ENCODE peak calls at places on chromosomes 12 and 14, in six cellular contexts. T is WTC11, Q is upper lobe of right lung, E is breast epithelium, R is glutamatergic neuron, X is A549. C is an unnamed sample.

GRCh38 chr14:81268016-81268416 is 47.3 kb upstream of the GTF2A1 start:
- DNase-seq in T (no peak), Q (no peak), E (no peak), R (no peak), X (peak; percentile 33), C (no peak)

GRCh38 chr12:64696065-64696741 is 63.0 kb downstream of the GNS start:
- DNase-seq in T (no peak), Q (no peak), E (no peak), R (no peak), X (peak; percentile 42), C (no peak)

GRCh38 chr12:59649203-59649602 is 53.4 kb downstream of the SLC16A7 start:
- DNase-seq in T (no peak), Q (no peak), E (no peak), R (no peak), X (no peak), C (no peak)

GRCh38 chr12:116885496-116885895 is 4.3 kb upstream of the HRK start:
- DNase-seq in T (no peak), Q (no peak), E (no peak), R (no peak), X (no peak), C (no peak)

GRCh38 chr12:75666980-75667359 is 155.6 kb upstream of the KRR1 start:
- DNase-seq in T (no peak), Q (no peak), E (no peak), R (no peak), X (no peak), C (no peak)

GRCh38 chr14:52590318-52590717 is 37.7 kb downstream of the GPR137C start:
- DNase-seq in T (no peak), Q (no peak), E (no peak), R (no peak), X (no peak), C (no peak)

GRCh38 chr14:21258194-21258888 is 10.9 kb downstream of the HNRNPC start:
- DNase-seq in T (no peak), Q (peak; percentile 68), E (no peak), R (no peak), X (no peak), C (no peak)

GRCh38 chr14:93046696-93047050 is 69.1 kb downstream of the ITPK1 start:
- DNase-seq in T (no peak), Q (no peak), E (no peak), R (no peak), X (no peak), C (no peak)

GRCh38 chr14:63933110-63933509 is 80.3 kb downstream of the SYNE2 start:
- DNase-seq in T (no peak), Q (no peak), E (no peak), R (no peak), X (no peak), C (no peak)

GRCh38 chr12:110765144-110765543 is 22.5 kb upstream of the PPP1CC start:
- DNase-seq in T (no peak), Q (no peak), E (no peak), R (no peak), X (no peak), C (no peak)

GRCh38 chr12:30578426-30578825 is 117.2 kb downstream of the IPO8 start:
- DNase-seq in T (no peak), Q (no peak), E (no peak), R (no peak), X (no peak), C (no peak)

GRCh38 chr14:54251356-54251755 is 145.5 kb upstream of the CDKN3 start:
- DNase-seq in T (no peak), Q (no peak), E (no peak), R (no peak), X (no peak), C (no peak)

GRCh38 chr12:71478277-71478676 is 38.7 kb downstream of the LGR5 start:
- DNase-seq in T (no peak), Q (no peak), E (no peak), R (no peak), X (no peak), C (no peak)

GRCh38 chr14:102479777-102480176 is 29.8 kb downstream of the ANKRD9 start:
- DNase-seq in T (no peak), Q (peak; percentile 83), E (no peak), R (no peak), X (no peak), C (no peak)

GRCh38 chr14:78598046-78598652 is 428.0 kb downstream of the NRXN3 start:
- DNase-seq in T (peak; percentile 74), Q (no peak), E (no peak), R (peak; percentile 67), X (peak; percentile 68), C (peak; percentile 50)

GRCh38 chr12:131510431-131510830 is 200.5 kb upstream of the SFSWAP start:
- DNase-seq in T (no peak), Q (no peak), E (no peak), R (no peak), X (no peak), C (no peak)

DNA sequence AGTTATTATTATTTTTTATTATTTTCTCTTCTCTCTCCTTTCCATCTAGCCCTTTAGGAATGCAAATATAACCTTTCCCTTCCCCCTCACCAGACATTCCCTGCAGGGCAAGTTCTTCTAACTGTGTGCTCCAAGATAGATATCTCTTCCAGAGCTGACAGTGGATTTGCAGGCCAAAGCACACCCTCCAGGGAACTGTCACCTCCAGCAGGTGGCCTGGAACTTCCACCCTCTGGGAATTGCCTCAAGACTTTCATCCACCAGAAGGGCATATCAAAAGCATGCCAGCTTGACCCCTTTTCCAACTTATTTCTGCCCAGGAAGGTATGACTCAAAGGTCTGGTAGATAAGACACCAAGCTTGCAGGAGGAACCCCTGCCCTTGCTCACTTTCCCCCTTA is 13.6 kb upstream of the KCNA5 start:
- DNase-seq in T (no peak), Q (no peak), E (no peak), R (no peak), X (no peak), C (no peak)
- TF ChIP-seq CTCF in T (no peak), Q (no peak), E (no peak), R (no peak), X (no peak), C (no peak)

DNA sequence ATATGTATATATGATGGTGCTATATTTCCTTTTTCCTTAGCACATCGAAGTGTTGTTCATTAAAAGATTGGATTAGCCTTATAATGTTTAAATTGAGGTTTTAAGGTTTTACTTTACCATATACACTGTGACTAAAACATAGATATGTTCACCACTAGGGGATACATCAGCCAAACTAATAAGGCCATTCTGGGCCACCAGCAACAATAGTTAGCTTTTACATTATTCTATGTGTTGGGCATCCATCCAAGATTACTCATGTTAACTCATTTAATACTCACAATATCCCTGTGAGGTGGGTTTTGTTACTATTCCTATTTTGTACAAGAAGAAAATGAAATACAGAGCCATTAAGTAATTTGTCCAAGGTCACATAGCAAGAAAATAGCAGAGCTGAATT is 202.6 kb upstream of the AVPR1A start:
- DNase-seq in T (no peak), Q (no peak), E (no peak), R (no peak), X (no peak), C (no peak)
- TF ChIP-seq CTCF in T (no peak), Q (no peak), E (no peak), R (no peak), X (no peak), C (peak; percentile 25)

GRCh38 chr12:3005736-3006135 is 46.5 kb downstream of the TEAD4 start:
- DNase-seq in T (no peak), Q (no peak), E (no peak), R (no peak), X (no peak), C (no peak)

GRCh38 chr12:3000548-3001275 is 41.5 kb downstream of the TEAD4 start:
- DNase-seq in T (no peak), Q (no peak), E (no peak), R (peak; percentile 43), X (peak; percentile 28), C (no peak)

GRCh38 chr12:3002636-3003035 is 43.4 kb downstream of the TEAD4 start:
- DNase-seq in T (no peak), Q (no peak), E (no peak), R (no peak), X (no peak), C (no peak)

GRCh38 chr12:3003593-3003992 is 44.4 kb downstream of the TEAD4 start:
- DNase-seq in T (peak; percentile 39), Q (no peak), E (no peak), R (peak; percentile 76), X (no peak), C (no peak)

GRCh38 chr12:3004655-3005565 is 45.7 kb downstream of the TEAD4 start:
- DNase-seq in T (no peak), Q (no peak), E (no peak), R (peak; percentile 66), X (peak; percentile 55), C (no peak)
- TF ChIP-seq CTCF in T (no peak), Q (peak; percentile 27), E (no peak), R (peak; percentile 55), X (no peak), C (peak; percentile 30)

DNA sequence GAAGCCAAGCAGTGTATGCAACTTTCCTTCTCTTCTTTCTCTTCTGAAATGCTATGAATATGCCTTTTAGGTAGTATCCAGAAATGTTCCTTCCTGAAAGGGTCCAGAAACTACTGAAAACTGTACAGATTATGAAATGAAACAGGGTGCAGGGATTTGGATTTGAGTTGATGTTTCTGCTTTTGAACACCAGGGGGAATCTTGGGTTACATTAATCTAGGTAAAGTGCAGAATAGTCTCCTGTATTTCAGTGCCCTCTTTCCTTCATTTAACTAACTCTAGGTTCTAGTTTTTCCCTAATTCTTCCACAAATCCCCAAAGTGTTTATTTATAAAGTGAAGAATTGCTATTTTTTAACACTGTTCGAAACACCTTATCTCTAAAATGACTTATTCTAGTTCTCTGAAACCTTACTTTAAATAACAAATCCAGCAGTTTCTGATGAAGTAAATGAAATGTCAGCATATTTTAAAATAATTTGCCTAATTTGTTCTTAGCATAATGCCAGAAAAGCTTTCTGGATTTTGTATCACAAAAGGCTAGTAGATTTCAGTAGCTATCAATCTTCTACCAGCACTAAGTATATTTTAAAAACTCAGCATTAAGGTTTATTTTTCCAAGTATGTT is 111.9 kb downstream of the LRRK2 start:
- DNase-seq in T (no peak), Q (no peak), E (no peak), R (no peak), X (peak; percentile 57), C (no peak)
- TF ChIP-seq CTCF in T (peak; percentile 46), Q (peak; percentile 33), E (peak; percentile 29), R (peak; percentile 81), X (peak; percentile 48), C (peak; percentile 68)

GRCh38 chr12:52669426-52669825 is 10.8 kb downstream of the KRT1 start:
- DNase-seq in T (no peak), Q (no peak), E (no peak), R (no peak), X (no peak), C (no peak)

GRCh38 chr12:52667931-52668330 is 12.3 kb downstream of the KRT1 start:
- DNase-seq in T (no peak), Q (no peak), E (no peak), R (no peak), X (no peak), C (no peak)

GRCh38 chr12:52670506-52670905 is 9.7 kb downstream of the KRT1 start:
- DNase-seq in T (no peak), Q (no peak), E (no peak), R (no peak), X (no peak), C (no peak)

GRCh38 chr12:52670961-52671360 is 9.2 kb downstream of the KRT1 start:
- DNase-seq in T (no peak), Q (no peak), E (no peak), R (no peak), X (no peak), C (no peak)

DNA sequence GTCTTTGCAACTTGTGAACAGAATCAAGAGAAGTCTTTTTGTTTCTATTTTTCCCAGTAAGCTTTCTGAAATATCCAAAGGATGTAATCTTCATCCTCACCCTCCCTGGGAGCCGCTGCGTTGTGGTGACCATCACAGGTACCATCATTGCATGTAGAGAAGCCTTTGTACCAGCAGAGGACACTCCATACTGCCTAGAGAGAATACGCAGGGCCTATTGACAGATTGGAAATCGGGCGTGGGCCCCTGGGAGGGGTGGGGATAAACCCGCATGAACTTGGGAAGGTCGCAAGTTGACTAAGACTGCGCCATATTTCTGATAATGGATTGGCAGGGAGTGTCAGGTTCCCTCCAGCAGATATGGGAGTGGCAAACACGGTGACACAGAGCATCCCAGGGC is 12.7 kb downstream of the KRT1 start:
- DNase-seq in T (peak; percentile 24), Q (no peak), E (no peak), R (no peak), X (peak; percentile 21), C (no peak)
- TF ChIP-seq CTCF in T (no peak), Q (peak; percentile 8), E (no peak), R (no peak), X (peak; percentile 19), C (no peak)

C was measured in neural crest cell.